ENCODE peak calls at places on chromosome 18, in nine cellular contexts. V, Q, Z, B, C, H, M, Y and J are unnamed samples.

GRCh38 chr18:36829362-36830140 is 624 bp downstream of the KIAA1328 start:
- DNase-seq in C (peak), M (no peak), H (no peak), Z (no peak), V (no peak), Q (peak), B (no peak), Y (no peak), J (peak)

GRCh38 chr18:74899554-74899953 is 301.9 kb downstream of the ZNF407 start:
- DNase-seq in C (no peak), Q (peak), V (peak), B (no peak), Y (peak), M (peak), Z (no peak), H (no peak), J (no peak)

GRCh38 chr18:44681611-44682010 is 923 bp downstream of the SETBP1 start:
- DNase-seq in H (no peak), V (no peak), B (no peak), Y (no peak), Q (no peak), M (no peak), Z (no peak), C (no peak), J (no peak)

GRCh38 chr18:79988925-79989361 is 580 bp upstream of the TXNL4A start:
- DNase-seq in Y (peak), Z (peak), V (no peak), M (peak), B (peak), C (peak), H (no peak), Q (peak), J (peak)

GRCh38 chr18:4847066-4847465 is 350.0 kb downstream of the AKAIN1 start:
- DNase-seq in Y (no peak), V (no peak), B (no peak), M (no peak), C (no peak), H (no peak), Z (no peak), Q (no peak), J (no peak)

GRCh38 chr18:35045121-35045520 is 3.9 kb downstream of the MAPRE2 start:
- DNase-seq in V (no peak), C (peak), M (no peak), Q (peak), Y (no peak), B (no peak), H (no peak), Z (no peak), J (peak)

GRCh38 chr18:48589797-48590519 is 51.1 kb downstream of the CTIF start:
- DNase-seq in Z (no peak), M (peak), B (no peak), H (no peak), Y (peak), C (no peak), Q (no peak), V (peak), J (no peak)

GRCh38 chr18:58241877-58242276 is 197.9 kb downstream of the NEDD4L start:
- DNase-seq in C (peak), M (no peak), V (no peak), Y (no peak), B (no peak), Q (no peak), H (no peak), Z (no peak), J (peak)

GRCh38 chr18:65435529-65435928 is 315.3 kb upstream of the CDH7 start:
- DNase-seq in Z (no peak), H (no peak), Q (no peak), Y (no peak), M (no peak), B (no peak), V (no peak), C (no peak), J (no peak)

GRCh38 chr18:55100817-55101457 is 141.7 kb upstream of the CCDC68 start:
- DNase-seq in Y (no peak), Z (no peak), H (no peak), M (no peak), C (peak), B (no peak), V (no peak), Q (peak), J (peak)

GRCh38 chr18:49137585-49137984 is 186.8 kb upstream of the SMAD7 start:
- DNase-seq in H (no peak), B (no peak), C (no peak), Z (no peak), M (no peak), V (no peak), Q (no peak), Y (no peak), J (no peak)

GRCh38 chr18:67408240-67408639 is 108.3 kb downstream of the DSEL start:
- DNase-seq in M (no peak), V (no peak), H (no peak), Z (no peak), Y (no peak), B (no peak), Q (no peak), C (peak), J (peak)

GRCh38 chr18:70132999-70133398 is 72.5 kb downstream of the RTTN start:
- DNase-seq in Q (peak), C (peak), M (no peak), Y (no peak), B (no peak), V (peak), H (no peak), Z (no peak), J (peak)

GRCh38 chr18:39030124-39030655 is 1464.6 kb upstream of the CELF4 start:
- DNase-seq in Z (no peak), Q (no peak), Y (no peak), B (no peak), V (no peak), M (no peak), H (no peak), C (no peak), J (no peak)

GRCh38 chr18:48356909-48357631 is 52.1 kb downstream of the ZBTB7C start:
- DNase-seq in B (peak), M (no peak), Z (no peak), H (no peak), V (no peak), Q (peak), C (no peak), Y (no peak), J (no peak)

GRCh38 chr18:48833701-48834394 is 116.9 kb downstream of the SMAD7 start:
- DNase-seq in Z (peak), M (peak), C (peak), V (peak), B (peak), Y (no peak), Q (no peak), H (no peak), J (peak)

GRCh38 chr18:79775441-79776221 is 22.1 kb upstream of the KCNG2 start:
- DNase-seq in Q (no peak), H (no peak), Z (no peak), B (no peak), V (no peak), M (peak), Y (no peak), C (no peak), J (no peak)

GRCh38 chr18:21663615-21664014 is 41.0 kb downstream of the ABHD3 start:
- DNase-seq in Z (no peak), B (no peak), Q (no peak), V (no peak), H (no peak), C (no peak), Y (no peak), M (peak), J (peak)

GRCh38 chr18:46386788-46387187 is 270.2 kb downstream of the LOXHD1 start:
- DNase-seq in V (no peak), Q (no peak), M (no peak), B (no peak), Y (peak), C (no peak), Z (no peak), H (no peak), J (no peak)

GRCh38 chr18:9631814-9632496 is 17.6 kb upstream of the PPP4R1 start:
- DNase-seq in B (no peak), H (no peak), V (no peak), Y (no peak), Q (no peak), M (no peak), Z (no peak), C (peak), J (peak)

GRCh38 chr18:55406374-55407045 is 181.5 kb downstream of the TCF4 start:
- DNase-seq in V (no peak), C (no peak), Z (no peak), H (no peak), Q (no peak), M (peak), B (no peak), Y (no peak), J (no peak)

GRCh38 chr18:9993846-9994660 is 80.2 kb downstream of the VAPA start:
- DNase-seq in Q (no peak), B (no peak), C (no peak), M (no peak), H (no peak), Z (no peak), V (no peak), Y (no peak), J (no peak)

GRCh38 chr18:55997156-55997561 is 409.2 kb upstream of the TCF4 start:
- DNase-seq in Y (no peak), M (no peak), C (no peak), B (no peak), H (no peak), V (no peak), Z (peak), Q (no peak), J (no peak)

GRCh38 chr18:42614619-42615293 is 500.7 kb downstream of the RIT2 start:
- DNase-seq in Y (peak), B (peak), Q (peak), V (no peak), C (no peak), H (no peak), Z (no peak), M (no peak), J (peak)

GRCh38 chr18:13585379-13586153 is 140.8 kb downstream of the FAM210A start:
- DNase-seq in B (no peak), H (no peak), C (no peak), Y (no peak), Z (peak), Q (no peak), M (no peak), V (no peak), J (no peak)

GRCh38 chr18:8084160-8084559 is 517.0 kb downstream of the PTPRM start:
- DNase-seq in M (no peak), Q (peak), V (no peak), H (peak), B (peak), Z (peak), C (peak), Y (no peak), J (peak)

GRCh38 chr18:12862467-12862866 is 21.6 kb downstream of the PTPN2 start:
- DNase-seq in B (no peak), C (no peak), M (no peak), Y (no peak), Q (peak), Z (no peak), V (no peak), H (no peak), J (no peak)

GRCh38 chr18:9435041-9435440 is 40.3 kb upstream of the RALBP1 start:
- DNase-seq in V (no peak), B (no peak), Q (no peak), C (no peak), M (no peak), H (no peak), Z (no peak), Y (no peak), J (no peak)

GRCh38 chr18:79803611-79804051 is 5.9 kb downstream of the KCNG2 start:
- DNase-seq in H (no peak), C (no peak), Q (no peak), Y (no peak), B (no peak), V (no peak), M (no peak), Z (no peak), J (no peak)

GRCh38 chr18:11147371-11147860 is 2.0 kb downstream of the PIEZO2 start:
- DNase-seq in H (no peak), M (no peak), Y (no peak), Z (no peak), Q (peak), B (no peak), C (no peak), V (no peak), J (no peak)

GRCh38 chr18:79575891-79576685 is 103.5 kb upstream of the CTDP1 start:
- DNase-seq in C (peak), Q (peak), Z (no peak), H (no peak), Y (peak), M (peak), V (no peak), B (peak), J (peak)

GRCh38 chr18:2316082-2316481 is 255.2 kb downstream of the METTL4 start:
- DNase-seq in B (no peak), V (no peak), Y (no peak), Z (no peak), M (no peak), Q (no peak), C (no peak), H (no peak), J (no peak)

GRCh38 chr18:48446582-48447225 is 37.5 kb upstream of the ZBTB7C start:
- DNase-seq in V (peak), H (peak), B (peak), M (peak), Y (peak), Q (peak), C (peak), Z (peak), J (peak)

GRCh38 chr18:56727399-56727798 is 76.2 kb downstream of the WDR7 start:
- DNase-seq in Q (no peak), H (no peak), V (no peak), Z (no peak), M (no peak), Y (no peak), B (no peak), C (no peak), J (no peak)

GRCh38 chr18:74796928-74797576 is 199.4 kb downstream of the ZNF407 start:
- DNase-seq in Z (peak), Q (peak), C (peak), H (no peak), B (no peak), V (no peak), Y (no peak), M (no peak), J (peak)

GRCh38 chr18:48979944-48980890 is 29.5 kb upstream of the SMAD7 start:
- DNase-seq in H (peak), B (no peak), C (peak), Q (peak), V (no peak), M (no peak), Y (no peak), Z (no peak), J (no peak)

GRCh38 chr18:62637807-62638687 is 77.3 kb upstream of the PHLPP1 start:
- DNase-seq in M (no peak), C (peak), Y (no peak), H (peak), V (no peak), Q (no peak), Z (peak), B (peak), J (no peak)

GRCh38 chr18:14025306-14025940 is 106.8 kb downstream of the ZNF519 start:
- DNase-seq in Z (no peak), C (no peak), Q (no peak), B (no peak), V (no peak), H (no peak), Y (no peak), M (no peak), J (no peak)

GRCh38 chr18:13455470-13455869 is 236.9 kb downstream of the LDLRAD4 start:
- DNase-seq in Z (no peak), B (no peak), H (no peak), M (no peak), Y (no peak), Q (no peak), V (no peak), C (no peak), J (no peak)

GRCh38 chr18:68764016-68764415 is 33.9 kb upstream of the CCDC102B start:
- DNase-seq in Z (no peak), V (no peak), M (no peak), H (no peak), B (no peak), Y (no peak), C (peak), Q (no peak), J (peak)

GRCh38 chr18:59271606-59272220 is 1.5 kb downstream of the RAX start:
- DNase-seq in H (no peak), Z (no peak), Y (no peak), B (no peak), Q (no peak), C (no peak), M (no peak), V (no peak), J (no peak)
- H3K4me3 ChIP-seq in H (no peak), Z (no peak), Y (peak), B (peak), Q (no peak), C (no peak), M (no peak), V (peak), J (no peak)

GRCh38 chr18:76343938-76344569 is 151.0 kb downstream of the ZNF516 start:
- DNase-seq in H (no peak), Y (no peak), Q (no peak), C (no peak), Z (no peak), V (no peak), M (no peak), B (no peak), J (no peak)

GRCh38 chr18:76347341-76347740 is 147.7 kb downstream of the ZNF516 start:
- DNase-seq in B (no peak), C (no peak), V (no peak), Y (no peak), H (no peak), Q (no peak), M (no peak), Z (no peak), J (no peak)

GRCh38 chr18:76345901-76346300 is 149.1 kb downstream of the ZNF516 start:
- DNase-seq in V (no peak), Z (no peak), Q (no peak), H (no peak), B (no peak), C (no peak), M (no peak), Y (no peak), J (no peak)

GRCh38 chr18:76348267-76349066 is 146.6 kb downstream of the ZNF516 start:
- DNase-seq in M (no peak), Q (no peak), V (no peak), Y (no peak), B (no peak), C (no peak), H (no peak), Z (no peak), J (no peak)

DNA sequence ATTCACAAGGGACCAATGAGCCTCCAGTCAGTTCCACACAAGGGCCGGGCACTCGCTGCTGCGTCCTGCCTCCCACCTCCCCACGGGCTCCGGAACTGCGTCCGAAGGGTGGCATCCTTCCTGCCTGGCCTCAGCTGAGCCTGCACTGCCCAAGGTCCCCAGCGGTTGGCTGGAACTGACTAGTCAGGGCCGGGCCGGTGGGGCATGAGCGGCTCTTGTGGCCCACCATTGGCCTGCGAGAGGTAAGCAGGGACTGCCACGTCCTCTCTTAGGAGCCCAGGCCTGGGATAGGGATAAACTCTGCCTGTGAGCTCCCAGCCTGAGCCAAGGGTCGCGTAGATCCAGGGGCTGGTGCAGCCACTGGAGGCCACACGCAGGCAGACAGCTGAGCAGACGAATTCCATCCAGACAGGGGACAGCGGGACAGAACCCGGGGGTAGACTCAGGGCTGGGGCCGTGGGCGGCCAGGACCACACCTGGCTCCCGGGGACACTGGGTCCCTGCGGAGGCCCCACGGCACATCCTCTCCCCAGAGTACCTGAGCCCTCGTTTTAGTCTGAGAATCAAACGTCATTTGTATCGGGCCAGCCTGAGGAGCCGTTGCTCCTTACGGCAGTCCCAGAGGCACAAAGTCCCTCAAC is 148.4 kb downstream of the ZNF516 start:
- DNase-seq in B (no peak), Q (no peak), C (no peak), H (no peak), M (no peak), Z (no peak), V (no peak), Y (no peak), J (no peak)
- TF ChIP-seq CTCF in B (no peak), Q (no peak), C (no peak), H (no peak), M (no peak), Z (no peak), V (no peak), Y (no peak), J (no peak)

GRCh38 chr18:27921904-27922541 is 254.9 kb downstream of the CDH2 start:
- DNase-seq in M (no peak), Y (no peak), B (no peak), C (peak), V (no peak), Z (no peak), H (no peak), Q (peak), J (peak)
- H3K4me3 ChIP-seq in M (no peak), Y (no peak), B (no peak), C (no peak), V (no peak), Z (no peak), H (no peak), Q (no peak), J (no peak)

DNA sequence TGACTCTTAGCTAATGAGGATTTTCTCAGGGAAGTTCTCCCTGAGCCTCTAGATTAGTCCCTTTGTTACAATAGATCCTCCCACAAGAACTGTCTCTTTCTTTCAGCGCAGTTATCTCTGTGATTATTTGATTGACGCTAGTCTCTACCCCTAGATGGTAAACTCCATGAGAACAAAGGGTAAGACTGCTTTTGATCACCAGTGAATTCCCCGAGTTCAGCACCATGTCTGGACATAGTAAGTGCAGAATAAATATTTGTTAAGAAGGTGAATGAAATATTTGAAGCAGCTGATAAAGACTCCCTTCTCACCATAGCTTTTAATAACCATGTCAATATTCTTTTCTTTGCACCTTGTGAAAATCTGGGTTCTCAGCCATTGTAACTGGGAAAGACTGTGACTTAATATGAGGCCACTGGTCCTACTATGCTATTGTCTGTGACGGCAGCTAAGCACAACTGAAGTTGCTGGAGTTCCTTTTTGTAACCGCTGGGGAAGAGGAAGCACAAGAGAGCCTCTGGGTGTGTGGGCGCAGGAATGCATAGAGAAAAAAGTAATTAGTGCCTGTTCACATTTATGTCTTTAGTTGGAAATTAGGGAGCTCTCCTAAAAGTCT is 214.7 kb downstream of the TGIF1 start:
- DNase-seq in M (no peak), B (no peak), Q (peak), H (peak), Y (no peak), Z (no peak), V (no peak), C (no peak), J (no peak)
- TF ChIP-seq CTCF in M (no peak), B (no peak), Q (no peak), H (no peak), Y (no peak), Z (no peak), V (no peak), C (no peak), J (no peak)

GRCh38 chr18:63702660-63703059 is at the start of gene SERPINB11:
- DNase-seq in Q (no peak), M (no peak), B (no peak), V (no peak), Z (no peak), H (no peak), C (no peak), Y (no peak), J (no peak)
- H3K4me3 ChIP-seq in Q (no peak), M (no peak), B (no peak), V (no peak), Z (no peak), H (no peak), C (no peak), Y (no peak), J (no peak)

DNA sequence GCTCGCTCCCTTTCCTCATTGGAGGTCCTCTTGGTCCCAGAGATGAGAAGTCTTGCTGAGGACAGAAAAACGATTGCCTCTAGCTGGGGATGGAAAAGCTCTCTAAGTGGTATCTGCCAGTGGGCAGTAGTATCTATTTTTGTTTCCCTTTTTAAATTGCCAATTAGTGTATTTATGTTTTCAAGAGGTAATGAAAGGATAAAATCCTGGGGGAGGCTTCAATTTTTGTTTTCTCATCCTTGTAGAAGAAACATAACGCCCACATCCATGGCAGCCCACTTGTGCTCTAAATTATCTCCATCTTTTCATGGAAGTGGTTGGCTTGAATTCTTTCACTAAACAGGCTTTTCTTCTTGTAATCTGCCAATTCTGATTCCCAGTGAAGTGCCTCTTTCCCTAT is 14.3 kb downstream of the ANKRD29 start:
- DNase-seq in V (no peak), C (no peak), B (no peak), Z (no peak), M (no peak), Q (no peak), Y (no peak), H (no peak), J (no peak)
- TF ChIP-seq CTCF in V (no peak), C (no peak), B (no peak), Z (no peak), M (no peak), Q (no peak), Y (no peak), H (no peak), J (no peak)